ENCODE peak calls at places on chromosomes 5 and 9, in seven cellular contexts. H, J, Q, M, K, U and N are unnamed samples.
A peak's percentile ranks its signal among the peaks of the same experiment; 100 is the strongest.

GRCh38 chr9:113184509-113184908 is 33.7 kb downstream of the SLC31A2 start:
- DNase-seq in H (no peak), J (no peak), Q (no peak), M (no peak), K (no peak), U (peak; percentile 49), N (no peak)

GRCh38 chr5:94969174-94969573 is 315.7 kb downstream of the MCTP1 start:
- DNase-seq in H (no peak), J (no peak), Q (peak; percentile 28), M (no peak), K (no peak), U (peak; percentile 18), N (no peak)

GRCh38 chr5:111548312-111548930 is 36.1 kb upstream of the STARD4 start:
- DNase-seq in H (no peak), J (no peak), Q (no peak), M (no peak), K (no peak), U (no peak), N (no peak)

GRCh38 chr5:149403923-149404745 is 25.0 kb upstream of the IL17B start:
- DNase-seq in H (peak; percentile 21), J (no peak), Q (no peak), M (no peak), K (no peak), U (peak; percentile 93), N (no peak)

GRCh38 chr9:71719585-71719984 is 48.7 kb downstream of the CEMIP2 start:
- DNase-seq in H (no peak), J (no peak), Q (no peak), M (no peak), K (no peak), U (peak; percentile 11), N (no peak)

GRCh38 chr5:134944630-134945029 is 23.1 kb upstream of the CATSPER3 start:
- DNase-seq in H (no peak), J (no peak), Q (no peak), M (no peak), K (no peak), U (peak; percentile 39), N (no peak)

GRCh38 chr9:7799934-7800285 is 332 bp upstream of the DMAC1 start:
- DNase-seq in H (peak; percentile 11), J (no peak), Q (no peak), M (no peak), K (no peak), U (no peak), N (no peak)

GRCh38 chr5:102649731-102650130 is 105.4 kb upstream of the PAM start:
- DNase-seq in H (no peak), J (no peak), Q (no peak), M (no peak), K (no peak), U (no peak), N (no peak)

GRCh38 chr5:15704397-15704947 is 204.5 kb downstream of the FBXL7 start:
- DNase-seq in H (no peak), J (no peak), Q (no peak), M (no peak), K (no peak), U (peak; percentile 43), N (no peak)

GRCh38 chr9:77019810-77020437 is 469 bp downstream of the FOXB2 start:
- DNase-seq in H (no peak), J (no peak), Q (no peak), M (no peak), K (no peak), U (no peak), N (no peak)

GRCh38 chr9:121808781-121809180 is 157.3 kb downstream of the DAB2IP start:
- DNase-seq in H (no peak), J (no peak), Q (no peak), M (no peak), K (no peak), U (no peak), N (no peak)

GRCh38 chr5:179257190-179257741 is 88.0 kb downstream of the ADAMTS2 start:
- DNase-seq in H (no peak), J (no peak), Q (no peak), M (peak; percentile 45), K (peak; percentile 42), U (no peak), N (no peak)

GRCh38 chr5:141430332-141431113 is at the start of gene PCDHGA12:
- DNase-seq in H (peak; percentile 21), J (peak; percentile 24), Q (no peak), M (no peak), K (no peak), U (peak; percentile 87), N (no peak)

GRCh38 chr9:120522558-120522957 is 57.4 kb downstream of the CDK5RAP2 start:
- DNase-seq in H (no peak), J (no peak), Q (no peak), M (no peak), K (no peak), U (no peak), N (no peak)

GRCh38 chr9:120524038-120524437 is 55.9 kb downstream of the CDK5RAP2 start:
- DNase-seq in H (no peak), J (no peak), Q (no peak), M (no peak), K (no peak), U (no peak), N (no peak)

GRCh38 chr9:120524852-120525251 is 55.1 kb downstream of the CDK5RAP2 start:
- DNase-seq in H (no peak), J (no peak), Q (no peak), M (no peak), K (no peak), U (no peak), N (no peak)

GRCh38 chr9:120522032-120522431 is 57.9 kb downstream of the CDK5RAP2 start:
- DNase-seq in H (no peak), J (no peak), Q (no peak), M (no peak), K (no peak), U (no peak), N (no peak)

GRCh38 chr9:120521101-120521500 is 58.9 kb downstream of the CDK5RAP2 start:
- DNase-seq in H (no peak), J (no peak), Q (no peak), M (no peak), K (no peak), U (no peak), N (no peak)
- TF ChIP-seq POLR2A in H (no peak), J (no peak), Q (no peak), M (no peak), K (no peak), U (no peak), N (no peak)

GRCh38 chr9:137109250-137110146 is 5.0 kb downstream of the DPP7 start:
- DNase-seq in H (no peak), J (no peak), Q (no peak), M (no peak), K (no peak), U (no peak), N (no peak)
- TF ChIP-seq POLR2A in H (no peak), J (no peak), Q (no peak), M (no peak), K (no peak), U (no peak), N (peak; percentile 31)

GRCh38 chr9:37509536-37509935 is 23.8 kb downstream of the POLR1E start:
- DNase-seq in H (no peak), J (no peak), Q (no peak), M (no peak), K (no peak), U (no peak), N (no peak)
- TF ChIP-seq POLR2A in H (no peak), J (no peak), Q (no peak), M (no peak), K (no peak), U (no peak), N (no peak)

DNA sequence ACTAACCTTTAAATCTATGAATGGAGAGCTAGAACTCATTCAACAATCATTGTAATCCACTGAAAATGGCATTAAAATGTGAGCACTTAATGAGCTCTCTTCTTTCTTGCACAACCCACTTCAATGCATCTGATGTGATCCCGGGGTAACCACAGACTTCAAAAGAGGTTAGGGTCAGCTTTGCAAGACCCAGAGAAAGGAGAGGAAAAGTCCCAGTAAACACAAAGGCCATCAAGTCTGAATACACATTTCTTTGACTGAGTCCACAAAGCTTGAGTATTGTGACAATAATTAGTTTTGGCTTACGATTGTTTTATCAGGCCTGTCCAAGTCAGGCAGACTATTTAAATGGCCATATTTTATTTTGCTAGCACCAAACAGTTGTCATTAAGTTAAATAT is 148.8 kb upstream of the ZNF608 start:
- DNase-seq in H (no peak), J (no peak), Q (no peak), M (no peak), K (no peak), U (no peak), N (no peak)
- TF ChIP-seq POLR2A in H (no peak), J (no peak), Q (no peak), M (no peak), K (no peak), U (no peak), N (no peak)

DNA sequence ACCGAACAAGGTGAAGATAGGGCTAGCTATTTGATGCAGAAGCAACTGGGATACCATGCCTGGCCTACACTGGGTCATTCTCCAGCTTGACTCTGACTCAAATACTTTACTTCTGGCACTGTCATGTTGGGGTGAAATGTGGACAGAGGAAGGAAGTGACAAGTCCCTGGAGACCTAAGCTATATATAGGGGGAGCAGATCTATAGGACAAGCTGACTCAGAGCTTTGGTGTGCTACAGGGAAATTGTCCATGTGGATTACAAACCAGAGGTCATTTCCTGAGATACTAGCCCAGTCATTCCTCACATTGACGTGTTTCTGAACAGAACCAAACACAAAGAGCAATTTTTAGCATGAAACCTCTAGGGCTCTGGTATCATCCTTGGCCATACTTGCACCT is 531.6 kb upstream of the CLINT1 start:
- DNase-seq in H (no peak), J (no peak), Q (no peak), M (no peak), K (no peak), U (peak; percentile 87), N (no peak)
- TF ChIP-seq POLR2A in H (no peak), J (no peak), Q (no peak), M (no peak), K (no peak), U (no peak), N (no peak)

DNA sequence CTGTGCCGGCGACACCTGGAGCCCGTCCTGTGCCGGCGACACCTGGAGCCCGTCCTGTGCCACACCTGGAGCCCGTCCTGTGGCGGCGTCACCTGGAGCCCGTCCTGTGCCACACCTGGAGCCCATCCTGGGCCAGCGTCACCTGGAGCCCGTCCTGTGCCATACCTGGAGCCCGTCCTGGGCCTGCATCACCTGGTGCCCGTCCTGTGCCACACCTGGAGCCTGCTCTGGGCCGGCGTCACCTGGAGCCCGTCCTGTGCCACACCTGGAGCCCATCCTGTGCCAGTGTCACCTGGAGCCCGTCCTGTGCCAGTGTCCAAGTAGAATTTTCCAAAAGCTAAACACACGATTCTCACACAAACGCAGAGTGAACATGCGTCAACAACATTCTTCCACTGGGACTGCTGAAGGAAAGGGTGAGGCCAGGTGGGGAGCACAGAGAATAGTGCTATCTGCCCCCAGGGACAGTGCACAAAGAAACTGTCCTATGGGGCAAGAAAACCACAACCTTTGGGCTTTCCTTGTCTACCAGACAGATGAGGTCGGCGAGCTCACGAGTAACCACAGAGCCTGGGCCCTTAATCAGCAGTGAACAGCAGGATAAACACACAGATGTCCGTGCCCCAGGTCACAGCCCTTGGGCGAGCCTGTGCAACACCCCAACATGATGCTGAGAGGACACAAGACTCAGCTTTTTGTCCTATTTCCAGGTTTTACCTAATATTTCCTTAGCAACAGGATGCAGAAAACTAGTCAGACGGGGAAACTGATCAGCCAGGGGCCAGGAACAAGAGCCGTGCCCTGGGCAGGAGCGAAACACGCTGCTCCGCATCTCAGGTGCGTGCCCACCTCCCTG is 7.9 kb downstream of the QSOX2 start:
- DNase-seq in H (no peak), J (no peak), Q (no peak), M (no peak), K (no peak), U (no peak), N (no peak)
- TF ChIP-seq POLR2A in H (no peak), J (no peak), Q (no peak), M (no peak), K (no peak), U (no peak), N (no peak)